ENCODE peak calls at places on chromosomes 13 and 19, in five cellular contexts. S, A, T, D and H are unnamed samples.
A peak's percentile ranks its signal among the peaks of the same experiment; 100 is the strongest.

GRCh38 chr19:831407-832369 is 4.1 kb downstream of the AZU1 start:
- DNase-seq in A (no peak), T (no peak), D (no peak), S (no peak), H (no peak)

GRCh38 chr13:110885966-110886365 is 28.9 kb downstream of the ANKRD10 start:
- DNase-seq in A (peak; percentile 61), S (no peak), D (no peak), T (no peak), H (no peak)

GRCh38 chr19:12580180-12580694 is 29.0 kb upstream of the ZNF564 start:
- DNase-seq in A (no peak), S (no peak), D (no peak), T (no peak), H (peak; percentile 78)

GRCh38 chr13:51524846-51525566 is 59.3 kb upstream of the WDFY2 start:
- DNase-seq in T (no peak), A (no peak), D (no peak), S (no peak), H (no peak)

GRCh38 chr13:66405908-66406802 is 824.0 kb downstream of the PCDH9 start:
- DNase-seq in A (no peak), T (no peak), D (no peak), S (no peak), H (no peak)

GRCh38 chr19:20078696-20079095 is 896 bp downstream of the ZNF90 start:
- DNase-seq in A (no peak), D (no peak), T (no peak), S (no peak), H (no peak)

GRCh38 chr19:48925240-48925843 is 8.2 kb upstream of the DHDH start:
- DNase-seq in S (no peak), T (no peak), D (no peak), A (no peak), H (peak; percentile 28)

GRCh38 chr19:45440259-45440638 is 16.5 kb upstream of the ERCC1 start:
- DNase-seq in D (no peak), S (no peak), A (no peak), T (no peak), H (no peak)

GRCh38 chr19:52638601-52639000 is 446 bp upstream of the ZNF83 start:
- DNase-seq in S (no peak), D (no peak), T (no peak), A (no peak), H (no peak)

GRCh38 chr19:56837892-56838679 is 2.4 kb downstream of the PEG3 start:
- DNase-seq in S (no peak), T (peak; percentile 70), D (no peak), A (no peak), H (peak; percentile 67)

GRCh38 chr13:23674795-23675640 is 104.8 kb downstream of the TNFRSF19 start:
- DNase-seq in A (no peak), T (no peak), S (no peak), D (no peak), H (peak; percentile 44)

GRCh38 chr19:2888739-2889224 is 11.9 kb upstream of the ZNF57 start:
- DNase-seq in A (no peak), S (no peak), D (no peak), T (peak; percentile 76), H (no peak)

GRCh38 chr19:10655457-10656312 is 1.5 kb downstream of the ILF3 start:
- DNase-seq in T (no peak), S (no peak), A (no peak), D (no peak), H (peak; percentile 12)

GRCh38 chr19:2820112-2820702 is 539 bp downstream of the ZNF554 start:
- DNase-seq in S (no peak), T (peak; percentile 5), D (no peak), A (no peak), H (no peak)

GRCh38 chr19:45524575-45525129 is 17.4 kb downstream of the VASP start:
- DNase-seq in T (no peak), D (no peak), A (no peak), S (no peak), H (no peak)

GRCh38 chr19:55284405-55285058 is 735 bp downstream of the BRSK1 start:
- DNase-seq in A (peak; percentile 60), D (no peak), S (no peak), T (no peak), H (no peak)

GRCh38 chr19:29942404-29943261 is 594 bp downstream of the URI1 start:
- DNase-seq in A (peak; percentile 75), D (no peak), T (no peak), S (peak; percentile 70), H (peak; percentile 43)

GRCh38 chr13:100517135-100517534 is 71.5 kb downstream of the GGACT start:
- DNase-seq in T (no peak), A (no peak), S (no peak), D (no peak), H (peak; percentile 85)
- TF ChIP-seq SUZ12 in T (no peak), A (no peak), S (no peak), D (no peak), H (no peak)

DNA sequence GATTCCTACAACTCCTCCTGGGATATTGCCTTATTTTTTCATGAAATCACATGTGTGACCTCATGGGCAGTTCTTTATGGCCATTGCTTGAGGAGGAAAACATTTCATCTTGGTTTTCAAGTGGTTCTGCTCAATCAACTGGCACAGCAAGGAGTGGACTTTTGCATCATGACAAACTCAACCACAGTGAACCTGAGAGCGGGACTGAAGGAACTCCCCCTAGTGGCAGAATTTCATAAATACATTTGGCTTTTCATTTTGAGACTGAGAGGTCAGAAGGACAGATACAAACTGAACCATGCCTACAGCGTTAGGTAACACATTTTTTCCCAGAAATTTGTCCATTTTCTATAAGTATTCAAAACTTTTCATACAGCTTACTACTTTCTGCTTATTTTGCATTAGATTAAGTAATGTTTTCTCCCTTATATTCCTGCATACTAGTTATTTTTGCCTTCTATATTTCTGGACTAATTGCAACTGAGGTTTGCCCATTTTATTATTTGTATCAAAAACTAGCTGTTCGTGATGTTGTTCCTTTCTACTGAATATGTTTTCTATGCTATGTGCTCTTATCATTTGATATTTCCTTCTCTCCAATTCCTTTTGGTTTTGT is 13.4 kb upstream of the SIGLEC12 start:
- DNase-seq in S (peak; percentile 46), D (peak; percentile 31), T (peak; percentile 11), A (no peak), H (peak; percentile 46)
- TF ChIP-seq SUZ12 in S (no peak), D (no peak), T (no peak), A (no peak), H (no peak)

DNA sequence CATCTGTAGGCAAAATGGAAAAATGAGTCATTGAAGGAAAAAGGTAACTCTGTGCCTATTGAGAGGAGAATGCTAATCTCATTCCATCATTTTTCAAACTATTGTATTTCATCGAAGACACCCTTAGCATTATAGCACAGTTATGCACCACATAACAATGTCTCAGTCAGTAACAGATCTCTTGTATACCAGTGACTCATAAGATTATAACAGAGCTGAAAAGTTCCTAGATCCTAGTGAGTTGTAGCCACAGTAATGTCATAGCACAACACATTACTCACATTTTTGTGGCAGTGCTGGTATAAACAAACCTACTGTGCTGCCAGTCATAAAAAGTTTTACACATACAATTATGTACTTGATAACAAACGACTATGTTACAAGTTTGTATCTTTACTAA is 1077.6 kb downstream of the DIAPH3 start:
- DNase-seq in T (no peak), A (no peak), S (no peak), D (no peak), H (no peak)
- TF ChIP-seq SUZ12 in T (no peak), A (no peak), S (no peak), D (no peak), H (no peak)

GRCh38 chr19:38742906-38743305 is 1.4 kb downstream of the CAPN12 start:
- DNase-seq in D (no peak), A (no peak), T (no peak), S (no peak), H (no peak)

GRCh38 chr19:38743394-38744297 is 628 bp downstream of the CAPN12 start:
- DNase-seq in A (no peak), T (no peak), S (no peak), D (no peak), H (no peak)

GRCh38 chr19:38744906-38745305 is 632 bp upstream of the CAPN12 start:
- DNase-seq in T (no peak), S (no peak), D (no peak), A (no peak), H (no peak)

GRCh38 chr19:38744298-38744681 is at the start of gene CAPN12:
- DNase-seq in S (no peak), D (no peak), A (no peak), T (no peak), H (no peak)

GRCh38 chr19:38745316-38745715 is 1.0 kb upstream of the CAPN12 start:
- DNase-seq in T (no peak), A (no peak), S (no peak), D (no peak), H (no peak)
- TF ChIP-seq SUZ12 in T (no peak), A (no peak), S (no peak), D (no peak), H (no peak)

GRCh38 chr19:21202865-21203494 is 61.1 kb downstream of the ZNF431 start:
- DNase-seq in A (peak; percentile 63), S (peak; percentile 43), D (peak; percentile 3), T (peak; percentile 75), H (no peak)

GRCh38 chr19:21197589-21198295 is 55.9 kb downstream of the ZNF431 start:
- DNase-seq in T (no peak), S (no peak), A (no peak), D (no peak), H (no peak)
- TF ChIP-seq SUZ12 in T (no peak), S (no peak), A (no peak), D (no peak), H (no peak)

GRCh38 chr13:40208517-40208916 is 457.9 kb downstream of the FOXO1 start:
- DNase-seq in D (peak; percentile 25), A (no peak), S (no peak), T (no peak), H (no peak)

GRCh38 chr13:40204246-40204645 is 462.2 kb downstream of the FOXO1 start:
- DNase-seq in D (no peak), S (no peak), A (no peak), T (no peak), H (no peak)

GRCh38 chr13:40207110-40207478 is 459.3 kb downstream of the FOXO1 start:
- DNase-seq in D (peak; percentile 74), S (no peak), A (no peak), T (no peak), H (no peak)

GRCh38 chr13:40205771-40206240 is 460.6 kb downstream of the FOXO1 start:
- DNase-seq in D (no peak), A (no peak), S (no peak), T (no peak), H (no peak)

DNA sequence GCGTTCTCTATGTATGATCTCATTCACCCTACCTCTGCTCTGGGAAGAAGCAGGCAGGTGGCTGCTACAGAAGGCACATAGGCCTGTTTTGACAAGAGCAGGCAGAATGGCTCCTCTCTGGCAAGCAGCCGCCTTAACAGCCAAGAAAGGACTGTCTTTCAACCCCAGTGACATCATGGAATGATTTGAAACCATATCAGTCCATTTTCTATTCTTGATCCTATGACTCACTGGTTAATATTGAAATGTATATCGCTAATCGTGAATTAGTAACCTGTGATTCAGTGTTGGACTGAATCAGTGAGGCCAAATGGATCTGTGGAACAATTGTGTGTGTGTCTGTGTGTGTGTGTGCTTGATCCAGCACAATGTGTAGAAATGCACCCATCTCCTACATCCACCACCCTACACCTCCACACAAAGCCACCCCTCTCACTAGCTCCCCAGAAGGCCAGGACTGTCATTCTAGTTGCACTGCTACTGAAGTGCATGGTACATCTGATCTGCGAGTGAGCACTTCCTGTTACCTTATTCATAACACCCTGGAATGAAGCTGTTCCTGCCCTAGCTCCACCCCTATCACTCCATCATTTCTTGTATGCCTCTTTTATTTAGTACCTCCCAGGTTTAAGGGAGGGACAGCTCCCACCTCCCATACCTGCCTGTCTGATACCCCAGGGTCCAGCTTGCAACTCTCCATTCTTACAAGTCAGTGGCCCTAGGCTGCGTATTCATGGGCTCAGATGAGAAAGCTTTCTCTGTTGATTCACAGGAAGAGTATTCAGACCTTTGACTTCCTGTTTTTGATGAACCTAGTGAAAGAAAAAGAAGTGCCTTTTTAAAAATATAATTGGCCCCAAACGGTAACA is 460.0 kb downstream of the FOXO1 start:
- DNase-seq in A (no peak), S (no peak), D (peak; percentile 53), T (no peak), H (no peak)
- TF ChIP-seq SUZ12 in A (no peak), S (no peak), D (no peak), T (no peak), H (no peak)